ENCODE peak calls at places on chromosomes 5 and 9, in nine cellular contexts. P is OCI-LY7, R is ovary, S is left ventricle myocardium inferior, J is esophagus squamous epithelium, V is GM23248, X is IMR-90, L is Peyer's patch, N is transverse colon. C is an unnamed sample. For H3K36me3, the result is how much of the 10 kb centered on the place peaks cover.

GRCh38 chr9:109591691-109592090 is 93.6 kb upstream of the PTPN3 start:
- DNase-seq in V (no peak), R (no peak), J (no peak), P (no peak), N (no peak), L (no peak), X (no peak), S (no peak), C (no peak)

GRCh38 chr5:42718591-42718990 is 38.0 kb upstream of the CCDC152 start:
- DNase-seq in J (no peak), X (no peak), V (no peak), N (no peak), P (no peak), S (no peak), L (no peak), R (no peak), C (no peak)

GRCh38 chr5:153552886-153553285 is 62.4 kb downstream of the GRIA1 start:
- DNase-seq in N (no peak), X (peak), V (no peak), S (no peak), J (no peak), P (no peak), R (no peak), L (no peak), C (no peak)

GRCh38 chr9:133828338-133828997 is 90.3 kb upstream of the SARDH start:
- DNase-seq in X (no peak), N (no peak), J (no peak), S (no peak), V (no peak), L (no peak), P (no peak), R (no peak), C (no peak)

GRCh38 chr5:54087436-54087835 is 222.9 kb downstream of the ARL15 start:
- DNase-seq in R (no peak), S (no peak), V (peak), J (no peak), P (no peak), N (no peak), X (peak), L (no peak), C (no peak)

GRCh38 chr9:127805620-127806019 is 2.9 kb downstream of the FPGS start:
- DNase-seq in S (no peak), L (peak), P (peak), N (peak), R (no peak), J (no peak), V (peak), X (no peak), C (peak)

GRCh38 chr9:92790542-92791527 is 26.2 kb upstream of the BICD2 start:
- DNase-seq in J (no peak), V (peak), N (peak), R (peak), X (peak), S (peak), L (peak), P (peak), C (peak)

GRCh38 chr5:56475689-56476486 is 242.8 kb upstream of the ANKRD55 start:
- DNase-seq in R (no peak), V (no peak), N (no peak), X (peak), L (no peak), S (no peak), P (no peak), J (no peak), C (no peak)

GRCh38 chr5:176612855-176613254 is 2.9 kb upstream of the GPRIN1 start:
- DNase-seq in P (no peak), L (no peak), N (no peak), S (no peak), V (no peak), X (no peak), R (no peak), J (no peak), C (no peak)

GRCh38 chr9:135084262-135084661 is 3.2 kb upstream of the OLFM1 start:
- DNase-seq in X (no peak), R (no peak), V (no peak), L (no peak), J (no peak), S (no peak), P (no peak), N (no peak), C (no peak)

GRCh38 chr5:68187268-68188055 is 28.1 kb upstream of the PIK3R1 start:
- DNase-seq in S (peak), L (no peak), P (no peak), R (peak), V (no peak), X (peak), N (no peak), J (no peak), C (no peak)

GRCh38 chr5:59587489-59588337 is 305.8 kb downstream of the PDE4D start:
- DNase-seq in L (peak), V (peak), P (no peak), X (peak), S (peak), R (no peak), J (no peak), N (peak), C (peak)

GRCh38 chr5:98605010-98605425 is 168.4 kb upstream of the RGMB start:
- DNase-seq in R (no peak), J (no peak), S (no peak), L (no peak), V (peak), P (no peak), X (peak), N (no peak), C (no peak)

GRCh38 chr5:178553517-178553916 is 36.7 kb downstream of the COL23A1 start:
- DNase-seq in J (no peak), R (no peak), X (no peak), P (no peak), S (no peak), L (no peak), N (no peak), V (peak), C (no peak)

GRCh38 chr5:177545487-177546261 is 8.7 kb downstream of the FAM193B start:
- DNase-seq in J (no peak), R (no peak), N (peak), S (peak), V (peak), P (no peak), L (no peak), X (peak), C (peak)

GRCh38 chr5:5178580-5178979 is 38.5 kb downstream of the ADAMTS16 start:
- DNase-seq in V (no peak), J (no peak), R (no peak), N (no peak), L (no peak), S (no peak), X (no peak), P (no peak), C (no peak)
- H3K4me3 ChIP-seq in V (no peak), J (no peak), R (no peak), N (no peak), L (no peak), S (no peak), X (no peak), P (no peak), C (no peak)

DNA sequence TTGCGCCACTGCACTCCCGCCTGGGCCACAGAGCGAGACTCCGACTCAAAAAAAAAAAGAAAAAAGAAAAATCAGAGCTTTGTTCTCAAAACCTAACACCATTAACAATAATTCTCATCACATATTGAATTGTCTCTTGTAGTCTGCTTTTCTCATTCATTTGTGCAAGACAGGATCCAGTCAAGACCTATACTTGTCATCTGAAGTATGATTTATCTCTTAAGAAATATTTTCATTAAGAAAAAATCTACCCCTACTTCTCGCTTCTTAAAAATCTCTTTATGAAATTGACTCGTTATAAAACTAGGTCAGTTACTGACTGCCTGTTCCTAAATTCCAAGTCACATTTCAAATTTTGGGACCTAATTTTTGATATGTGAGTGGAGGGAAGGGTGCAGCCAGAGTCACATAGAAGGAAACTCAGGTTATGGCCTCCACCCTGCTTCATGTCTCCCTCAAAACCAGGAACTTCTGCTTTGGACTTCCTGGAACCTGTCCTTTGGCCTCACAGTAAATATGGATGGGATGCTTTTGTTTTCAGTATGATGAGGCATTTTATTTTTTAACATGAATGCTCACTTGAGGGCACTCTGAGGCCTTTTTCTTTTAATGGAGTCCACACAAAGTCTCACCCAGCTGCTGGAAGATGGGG is 18.9 kb downstream of the ZNF169 start:
- DNase-seq in R (no peak), X (no peak), V (no peak), P (no peak), S (no peak), J (no peak), N (no peak), L (no peak), C (no peak)
- H3K27ac ChIP-seq in R (no peak), X (no peak), V (no peak), P (no peak), S (no peak), J (no peak), N (peak), L (peak), C (no peak)

GRCh38 chr9:98206754-98207153 is 14.3 kb upstream of the CORO2A start:
- DNase-seq in N (no peak), P (no peak), S (no peak), R (no peak), X (no peak), L (no peak), V (no peak), J (no peak), C (no peak)
- H3K36me3 ChIP-seq in N (under half), P (under half), S (under half), R (under half), X (under half), L (under half), V (under half), J (under half), C (half or more)

DNA sequence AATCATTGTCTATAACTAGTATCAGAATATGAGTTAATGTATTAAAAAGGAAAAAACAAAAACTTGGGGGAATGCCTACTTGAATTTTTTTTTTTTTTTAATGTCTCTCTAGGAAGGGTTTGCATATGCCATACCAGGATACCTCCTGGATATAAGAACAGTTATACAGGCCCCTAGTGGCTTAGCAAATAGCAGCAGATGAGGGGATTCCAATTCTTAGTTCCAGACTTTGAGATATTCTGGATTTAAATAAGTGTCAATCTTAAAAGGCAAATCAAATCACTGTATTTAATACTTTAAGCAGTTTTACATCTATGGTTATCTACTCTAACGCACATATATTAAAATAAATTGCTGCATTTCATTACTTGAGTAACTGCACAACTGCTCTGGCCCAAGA is 1055.5 kb upstream of the DMAC1 start:
- DNase-seq in R (no peak), S (no peak), P (no peak), X (no peak), J (no peak), V (no peak), N (no peak), L (no peak), C (no peak)
- H3K4me3 ChIP-seq in R (no peak), S (no peak), P (no peak), X (no peak), J (no peak), V (no peak), N (no peak), L (no peak), C (no peak)

GRCh38 chr9:124553738-124554137 is 46.5 kb upstream of the NR5A1 start:
- DNase-seq in P (no peak), J (no peak), L (no peak), S (no peak), V (peak), X (peak), N (no peak), R (no peak), C (no peak)
- H3K27ac ChIP-seq in P (no peak), J (no peak), L (no peak), S (no peak), V (peak), X (no peak), N (no peak), R (no peak), C (no peak)

DNA sequence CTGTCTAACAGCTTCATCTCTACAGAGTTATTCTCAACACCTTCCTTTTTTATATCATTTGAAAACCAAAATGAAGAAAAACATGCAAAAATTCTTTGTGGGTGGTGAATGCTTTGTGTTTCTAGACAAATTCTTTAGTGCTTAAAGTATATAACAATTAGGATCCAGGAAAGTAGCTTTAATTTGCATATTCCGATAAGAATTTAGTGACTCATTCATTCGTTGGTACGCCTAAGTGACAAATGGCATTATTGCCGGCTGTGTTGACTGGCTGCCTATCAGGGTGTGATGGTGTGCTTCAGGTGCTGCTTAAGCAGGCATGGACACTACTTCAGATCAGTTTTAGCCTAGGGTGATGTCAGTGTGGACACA is 35.2 kb downstream of the LMNB1 start:
- DNase-seq in N (no peak), S (no peak), L (no peak), J (no peak), V (no peak), X (no peak), P (no peak), R (no peak), C (no peak)
- H3K36me3 ChIP-seq in N (under half), S (under half), L (under half), J (under half), V (under half), X (under half), P (half or more), R (under half), C (under half)

GRCh38 chr9:36306481-36307306 is 48.4 kb upstream of the GNE start:
- DNase-seq in R (no peak), J (no peak), S (no peak), X (peak), L (no peak), P (peak), N (peak), V (no peak), C (no peak)
- H3K4me3 ChIP-seq in R (no peak), J (no peak), S (no peak), X (no peak), L (no peak), P (no peak), N (no peak), V (no peak), C (no peak)

DNA sequence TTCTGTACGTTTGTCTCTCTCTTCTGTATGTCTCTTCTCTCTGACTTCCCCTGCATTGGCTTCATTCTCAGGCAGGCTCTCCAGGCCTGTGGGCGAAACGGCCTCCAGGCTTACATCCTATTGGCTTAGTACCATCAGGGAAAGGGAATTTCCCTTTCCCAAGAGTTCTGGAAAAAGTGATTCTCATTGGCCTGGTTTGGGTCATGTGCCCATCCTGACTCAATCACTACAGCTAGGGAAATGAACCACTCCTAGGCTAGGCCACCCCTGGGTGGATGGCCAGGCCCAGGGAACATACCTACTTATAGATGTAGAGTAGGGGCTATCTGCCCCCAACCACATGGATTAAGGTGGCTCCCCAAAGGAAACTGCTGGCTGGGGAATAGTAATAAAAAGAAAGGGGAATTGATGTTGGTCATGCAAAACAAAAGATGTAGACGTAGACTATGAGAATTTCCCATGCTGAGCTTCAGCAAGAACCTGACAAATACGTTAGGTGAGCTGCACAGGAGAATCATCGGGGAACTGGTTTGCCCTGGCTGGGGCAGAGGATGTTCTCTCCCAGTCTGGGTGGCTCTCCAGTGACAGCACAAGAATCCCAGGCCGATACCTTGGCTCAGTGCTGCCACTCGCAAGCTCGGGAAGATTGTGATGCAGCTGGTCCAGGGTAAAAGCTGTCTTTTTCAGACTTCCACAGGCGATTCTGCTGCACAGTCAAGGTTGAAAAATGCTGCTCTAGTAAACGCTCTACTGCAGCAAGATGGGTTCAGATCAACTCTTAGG is 3.7 kb upstream of the EGR1 start:
- DNase-seq in R (no peak), J (no peak), L (no peak), V (peak), N (no peak), S (no peak), P (no peak), X (peak), C (peak)
- H3K27ac ChIP-seq in R (no peak), J (peak), L (no peak), V (peak), N (no peak), S (peak), P (no peak), X (no peak), C (no peak)

GRCh38 chr5:32589431-32589830 is 4.1 kb downstream of the SUB1 start:
- DNase-seq in J (no peak), P (no peak), V (no peak), L (no peak), S (no peak), N (no peak), X (no peak), R (no peak), C (no peak)
- H3K36me3 ChIP-seq in J (under half), P (under half), V (under half), L (under half), S (half or more), N (under half), X (under half), R (under half), C (half or more)

GRCh38 chr5:102453716-102454115 is 45.1 kb downstream of the SLCO6A1 start:
- DNase-seq in J (no peak), S (no peak), N (no peak), P (no peak), R (no peak), V (peak), L (no peak), X (no peak), C (no peak)
- H3K4me3 ChIP-seq in J (no peak), S (peak), N (no peak), P (no peak), R (no peak), V (no peak), L (no peak), X (no peak), C (no peak)

C was measured in lower lobe of right lung.